ENCODE peak calls at places on chromosomes 13 and 19, in four cellular contexts. I is H1, G is H9, P is IMR-90. O is an unnamed sample.

GRCh38 chr13:24270639-24271131 is 38.7 kb upstream of the C1QTNF9 start:
- DNase-seq in I (no peak), G (no peak), P (peak; percentile 47), O (peak; percentile 14)

GRCh38 chr13:69107436-69107835 is 1000.2 kb upstream of the ATXN8OS start:
- DNase-seq in I (no peak), G (no peak), P (no peak), O (no peak)

GRCh38 chr19:2294377-2295335 is 12.7 kb upstream of the PEAK3 start:
- DNase-seq in I (no peak), G (no peak), P (peak; percentile 54), O (no peak)

GRCh38 chr19:18541258-18541991 is 1.9 kb downstream of the FKBP8 start:
- DNase-seq in I (no peak), G (no peak), P (no peak), O (no peak)

GRCh38 chr13:46721054-46721453 is 75.9 kb downstream of the ESD start:
- DNase-seq in I (no peak), G (no peak), P (peak; percentile 53), O (peak; percentile 40)

GRCh38 chr13:95050800-95051620 is 250.2 kb downstream of the ABCC4 start:
- DNase-seq in I (no peak), G (no peak), P (no peak), O (no peak)

GRCh38 chr13:33345842-33346241 is 60.3 kb upstream of the STARD13 start:
- DNase-seq in I (no peak), G (no peak), P (no peak), O (no peak)

GRCh38 chr13:98450012-98450411 is 126.9 kb downstream of the STK24 start:
- DNase-seq in I (no peak), G (no peak), P (peak; percentile 37), O (no peak)

GRCh38 chr13:33197551-33197971 is 88.0 kb downstream of the STARD13 start:
- DNase-seq in I (no peak), G (no peak), P (no peak), O (peak; percentile 77)

GRCh38 chr13:58134012-58134411 is 502.5 kb downstream of the PCDH17 start:
- DNase-seq in I (no peak), G (no peak), P (no peak), O (peak; percentile 25)

GRCh38 chr13:98445340-98446233 is 131.3 kb downstream of the STK24 start:
- DNase-seq in I (peak; percentile 96), G (peak; percentile 89), P (peak; percentile 41), O (peak; percentile 81)

GRCh38 chr19:55626350-55626749 is 2.0 kb upstream of the ZNF784 start:
- DNase-seq in I (no peak), G (no peak), P (no peak), O (no peak)

GRCh38 chr19:44260695-44261446 is 1.2 kb downstream of the ZNF233 start:
- DNase-seq in I (no peak), G (no peak), P (no peak), O (no peak)

GRCh38 chr13:26872444-26873173 is 112.0 kb upstream of the GPR12 start:
- DNase-seq in I (peak; percentile 92), G (peak; percentile 81), P (peak; percentile 31), O (peak; percentile 70)

GRCh38 chr19:29812080-29812880 is 489 bp downstream of the CCNE1 start:
- DNase-seq in I (peak; percentile 55), G (no peak), P (no peak), O (no peak)

GRCh38 chr19:306151-306900 is 15.1 kb upstream of the PLPP2 start:
- DNase-seq in I (no peak), G (no peak), P (no peak), O (no peak)

GRCh38 chr13:51252954-51253531 is 30.8 kb downstream of the FAM124A start:
- DNase-seq in I (no peak), G (no peak), P (no peak), O (no peak)
- H3K9ac ChIP-seq in I (no peak overlapping the region), G (no peak overlapping the region), P (no peak overlapping the region), O (no peak overlapping the region)

GRCh38 chr13:40682449-40683240 is 16.2 kb upstream of the FOXO1 start:
- DNase-seq in I (no peak), G (no peak), P (peak; percentile 35), O (peak; percentile 32)
- H3K4me2 ChIP-seq in I (peak overlapping the region; percentile 88), G (peak overlapping the region; percentile 9), P (peak overlapping the region; percentile 70), O (no peak overlapping the region)

DNA sequence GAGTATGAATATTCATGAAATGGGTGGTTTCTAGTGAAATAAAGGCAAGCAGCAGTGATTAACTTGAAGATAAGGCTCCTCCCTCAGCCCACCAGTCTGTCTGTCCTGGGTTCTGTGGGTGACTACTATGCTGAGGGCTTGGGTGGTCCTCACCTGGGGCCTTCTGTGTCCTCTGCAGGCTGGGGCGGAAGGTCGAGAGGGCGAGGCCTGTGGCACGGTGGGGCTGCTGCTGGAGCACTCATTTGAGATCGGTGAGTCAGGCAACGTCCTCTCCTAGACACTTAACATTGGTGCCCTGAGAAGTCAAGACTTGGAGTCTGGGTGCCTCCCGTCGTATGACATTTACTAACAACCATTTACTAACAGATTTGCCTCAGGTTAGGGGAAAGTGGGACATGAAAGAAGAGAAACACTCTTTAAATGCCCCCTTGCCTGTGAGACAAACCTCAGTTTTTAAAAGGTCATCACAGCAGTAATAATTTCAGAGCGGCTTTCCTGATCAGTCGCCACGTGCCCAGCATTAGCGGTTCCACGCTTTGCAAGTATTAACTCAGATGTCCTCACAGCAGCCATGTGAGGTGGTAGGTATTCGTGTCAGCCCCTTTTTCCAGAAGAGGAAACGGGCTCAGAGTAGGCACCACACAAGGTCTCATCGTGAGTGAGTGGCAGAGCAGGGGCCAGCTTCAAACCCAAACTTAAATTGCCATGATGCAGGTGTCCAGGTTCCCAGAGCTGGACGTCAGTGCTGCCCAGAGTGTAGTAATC is 1.3 kb upstream of the GARIN5A start:
- DNase-seq in I (no peak), G (no peak), P (no peak), O (no peak)
- H4K5ac ChIP-seq in I (no peak overlapping the region), G (no peak overlapping the region), P (no peak overlapping the region), O (no peak overlapping the region)

GRCh38 chr19:14979498-14980255 is at the start of gene SLC1A6:
- DNase-seq in I (peak; percentile 79), G (peak; percentile 79), P (no peak), O (peak; percentile 65)
- H3K9ac ChIP-seq in I (peak within 1 kb of the TSS; percentile 52), G (peak within 1 kb of the TSS; percentile 47), P (no peak within 1 kb of the TSS), O (peak within 1 kb of the TSS; percentile 15)

DNA sequence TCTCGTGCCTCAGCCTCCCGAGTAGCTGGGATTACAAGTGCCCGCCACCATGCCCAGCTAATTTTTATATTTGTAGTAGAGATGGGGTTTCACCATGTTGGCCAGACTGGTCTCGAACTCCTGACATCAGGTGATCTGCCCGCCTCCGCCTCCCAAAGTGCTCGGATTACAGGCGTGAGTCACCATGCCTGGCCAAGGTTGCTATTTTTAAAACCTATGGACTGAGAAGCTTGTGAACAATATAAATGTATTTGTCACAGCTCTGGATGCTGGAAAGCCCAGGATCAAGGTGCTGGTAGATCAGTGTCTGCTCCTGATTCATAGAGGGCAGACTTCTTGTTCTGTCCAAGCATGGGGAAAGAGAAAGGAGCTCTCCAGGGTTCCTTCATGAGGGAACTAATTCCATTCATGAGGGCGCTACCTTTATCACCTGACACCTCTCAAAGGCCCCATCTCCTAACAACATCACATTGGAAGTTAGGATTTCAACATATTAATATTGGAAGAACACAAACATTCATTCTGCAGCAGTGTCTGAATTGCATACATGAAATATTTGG is 16.1 kb downstream of the CARD8 start:
- DNase-seq in I (no peak), G (no peak), P (peak; percentile 51), O (no peak)
- H3K4me2 ChIP-seq in I (no peak overlapping the region), G (no peak overlapping the region), P (no peak overlapping the region), O (no peak overlapping the region)

DNA sequence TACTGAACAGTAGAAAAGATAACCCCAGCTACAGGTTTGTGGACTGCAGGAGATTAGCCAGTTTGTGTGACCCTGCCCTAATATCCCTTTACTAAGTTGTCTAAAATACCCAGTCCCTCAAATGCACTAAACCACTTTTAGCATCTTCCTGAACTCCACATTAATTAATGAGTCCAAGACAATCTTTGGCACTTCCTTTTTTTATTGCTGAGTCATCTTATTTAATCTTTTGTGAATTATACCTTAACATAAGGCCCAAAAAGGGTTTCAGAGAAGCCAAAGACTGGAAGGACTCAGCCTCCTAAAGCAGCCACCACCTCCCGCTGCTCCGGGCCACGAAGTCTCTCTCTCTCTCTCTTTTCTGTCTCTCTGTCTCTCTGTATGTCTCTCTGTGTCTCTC is 48.8 kb upstream of the PDCD5 start:
- DNase-seq in I (no peak), G (no peak), P (no peak), O (no peak)
- H4K5ac ChIP-seq in I (no peak overlapping the region), G (no peak overlapping the region), P (no peak overlapping the region), O (no peak overlapping the region)

GRCh38 chr19:48255376-48256303 is at the start of gene CARD8:
- DNase-seq in I (peak; percentile 70), G (peak; percentile 86), P (peak; percentile 88), O (peak; percentile 95)

GRCh38 chr19:48253999-48254398 is 1.7 kb downstream of the CARD8 start:
- DNase-seq in I (no peak), G (no peak), P (no peak), O (no peak)

GRCh38 chr19:48254529-48254970 is 1.2 kb downstream of the CARD8 start:
- DNase-seq in I (no peak), G (no peak), P (no peak), O (no peak)

GRCh38 chr19:48252625-48253024 is 3.1 kb downstream of the CARD8 start:
- DNase-seq in I (no peak), G (no peak), P (no peak), O (no peak)

DNA sequence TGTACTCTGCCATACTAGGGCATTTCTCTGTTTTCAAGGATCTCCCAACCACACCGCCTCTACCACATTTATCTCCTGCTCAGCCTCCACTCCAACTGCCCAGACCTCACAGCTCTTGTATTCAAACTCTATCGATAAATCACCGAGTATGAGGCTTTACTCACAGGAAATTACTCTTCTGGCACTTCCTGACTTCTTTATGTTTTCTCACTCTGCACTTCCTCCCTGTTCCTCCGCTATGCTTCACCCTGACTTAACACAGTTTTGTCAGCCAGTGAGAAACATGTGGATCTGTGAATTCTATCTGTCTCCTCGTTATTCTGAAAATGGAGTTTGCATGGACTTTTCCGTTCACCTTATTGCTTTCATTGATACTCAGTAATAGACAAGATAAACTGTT is 2.6 kb upstream of the CARD8 start:
- DNase-seq in I (no peak), G (no peak), P (no peak), O (no peak)
- H3K9ac ChIP-seq in I (no peak overlapping the region), G (no peak overlapping the region), P (no peak overlapping the region), O (no peak overlapping the region)

DNA sequence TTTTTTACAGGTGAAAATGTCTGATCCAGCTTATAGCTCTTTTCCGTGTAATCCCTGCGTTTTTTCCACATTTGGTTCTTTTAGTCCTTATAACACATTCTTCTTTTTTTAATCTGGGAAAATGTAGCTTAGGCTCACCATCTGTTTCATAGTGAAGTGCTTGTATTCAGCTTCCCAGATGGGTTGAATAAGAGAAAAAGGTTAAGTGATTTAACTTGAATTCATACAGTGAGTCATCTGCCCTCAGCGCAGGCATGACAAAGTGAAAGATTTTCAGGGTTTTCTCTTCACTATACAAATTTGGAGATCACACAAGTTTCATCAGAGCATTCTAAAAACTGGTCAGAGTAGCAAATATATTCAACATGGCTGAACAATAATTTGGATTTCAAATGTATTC is 224.8 kb downstream of the SPRY2 start:
- DNase-seq in I (no peak), G (no peak), P (peak; percentile 88), O (no peak)
- H3K4me2 ChIP-seq in I (no peak overlapping the region), G (no peak overlapping the region), P (no peak overlapping the region), O (no peak overlapping the region)

O was measured in mesendoderm.